ENCODE peak calls at places on chromosomes 11 and 22, in five cellular contexts. One of them, this sample, is unnamed.

GRCh38 chr11:128862913-128863660 is 4.0 kb downstream of the KCNJ1 start:
- ATAC-seq in naive thymus-derived CD4-positive, alpha-beta T cell: no peak
- ATAC-seq in left lung: no peak
- ATAC-seq in heart right ventricle: no peak
- ATAC-seq in natural killer cell treated with Interleukin-12 subunit alpha and Interleukin-12 subunit beta and Interleukin-15 and Interleukin-18, amount 100 ng/mL, for 72 hours: no peak
- ATAC-seq in this sample: peak

GRCh38 chr11:120340529-120340928 is 4.3 kb downstream of the ARHGEF12 start:
- ATAC-seq in left lung: no peak
- ATAC-seq in heart right ventricle: no peak
- ATAC-seq in natural killer cell treated with Interleukin-12 subunit alpha and Interleukin-12 subunit beta and Interleukin-15 and Interleukin-18, amount 100 ng/mL, for 72 hours: no peak
- ATAC-seq in naive thymus-derived CD4-positive, alpha-beta T cell: no peak
- ATAC-seq in this sample: no peak

GRCh38 chr11:122706261-122706660 is 50.7 kb downstream of the UBASH3B start:
- ATAC-seq in left lung: no peak
- ATAC-seq in heart right ventricle: no peak
- ATAC-seq in naive thymus-derived CD4-positive, alpha-beta T cell: no peak
- ATAC-seq in natural killer cell treated with Interleukin-12 subunit alpha and Interleukin-12 subunit beta and Interleukin-15 and Interleukin-18, amount 100 ng/mL, for 72 hours: no peak
- ATAC-seq in this sample: peak

GRCh38 chr11:122898799-122899198 is 16.2 kb downstream of the JHY start:
- ATAC-seq in heart right ventricle: no peak
- ATAC-seq in natural killer cell treated with Interleukin-12 subunit alpha and Interleukin-12 subunit beta and Interleukin-15 and Interleukin-18, amount 100 ng/mL, for 72 hours: no peak
- ATAC-seq in left lung: no peak
- ATAC-seq in naive thymus-derived CD4-positive, alpha-beta T cell: no peak
- ATAC-seq in this sample: peak

GRCh38 chr11:10255388-10256125 is 38.5 kb downstream of the SBF2 start:
- ATAC-seq in left lung: no peak
- ATAC-seq in heart right ventricle: no peak
- ATAC-seq in naive thymus-derived CD4-positive, alpha-beta T cell: no peak
- ATAC-seq in natural killer cell treated with Interleukin-12 subunit alpha and Interleukin-12 subunit beta and Interleukin-15 and Interleukin-18, amount 100 ng/mL, for 72 hours: no peak
- ATAC-seq in this sample: no peak

GRCh38 chr11:15775051-15775541 is 581.2 kb downstream of the SOX6 start:
- ATAC-seq in natural killer cell treated with Interleukin-12 subunit alpha and Interleukin-12 subunit beta and Interleukin-15 and Interleukin-18, amount 100 ng/mL, for 72 hours: no peak
- ATAC-seq in naive thymus-derived CD4-positive, alpha-beta T cell: no peak
- ATAC-seq in left lung: peak
- ATAC-seq in heart right ventricle: peak
- ATAC-seq in this sample: no peak

GRCh38 chr22:21568207-21569075 is 927 bp downstream of the UBE2L3 start:
- ATAC-seq in naive thymus-derived CD4-positive, alpha-beta T cell: peak
- ATAC-seq in natural killer cell treated with Interleukin-12 subunit alpha and Interleukin-12 subunit beta and Interleukin-15 and Interleukin-18, amount 100 ng/mL, for 72 hours: no peak
- ATAC-seq in left lung: peak
- ATAC-seq in heart right ventricle: peak
- ATAC-seq in this sample: peak

GRCh38 chr11:44585421-44585820 is 20.0 kb downstream of the CD82 start:
- ATAC-seq in natural killer cell treated with Interleukin-12 subunit alpha and Interleukin-12 subunit beta and Interleukin-15 and Interleukin-18, amount 100 ng/mL, for 72 hours: no peak
- ATAC-seq in naive thymus-derived CD4-positive, alpha-beta T cell: no peak
- ATAC-seq in left lung: no peak
- ATAC-seq in heart right ventricle: no peak
- ATAC-seq in this sample: no peak

GRCh38 chr22:48240165-48240934 is 1477.9 kb downstream of the TBC1D22A start:
- ATAC-seq in naive thymus-derived CD4-positive, alpha-beta T cell: no peak
- ATAC-seq in heart right ventricle: no peak
- ATAC-seq in left lung: no peak
- ATAC-seq in natural killer cell treated with Interleukin-12 subunit alpha and Interleukin-12 subunit beta and Interleukin-15 and Interleukin-18, amount 100 ng/mL, for 72 hours: no peak
- ATAC-seq in this sample: no peak

GRCh38 chr11:104146421-104146820 is 17.5 kb downstream of the PDGFD start:
- ATAC-seq in natural killer cell treated with Interleukin-12 subunit alpha and Interleukin-12 subunit beta and Interleukin-15 and Interleukin-18, amount 100 ng/mL, for 72 hours: no peak
- ATAC-seq in heart right ventricle: no peak
- ATAC-seq in naive thymus-derived CD4-positive, alpha-beta T cell: no peak
- ATAC-seq in left lung: no peak
- ATAC-seq in this sample: no peak

GRCh38 chr22:42283288-42284229 is 13.1 kb upstream of the TCF20 start:
- ATAC-seq in naive thymus-derived CD4-positive, alpha-beta T cell: peak
- ATAC-seq in heart right ventricle: no peak
- ATAC-seq in natural killer cell treated with Interleukin-12 subunit alpha and Interleukin-12 subunit beta and Interleukin-15 and Interleukin-18, amount 100 ng/mL, for 72 hours: peak
- ATAC-seq in left lung: peak
- ATAC-seq in this sample: no peak

GRCh38 chr11:45755281-45755859 is 49.6 kb upstream of the SLC35C1 start:
- ATAC-seq in heart right ventricle: no peak
- ATAC-seq in natural killer cell treated with Interleukin-12 subunit alpha and Interleukin-12 subunit beta and Interleukin-15 and Interleukin-18, amount 100 ng/mL, for 72 hours: no peak
- ATAC-seq in left lung: no peak
- ATAC-seq in naive thymus-derived CD4-positive, alpha-beta T cell: no peak
- ATAC-seq in this sample: no peak

GRCh38 chr11:31996159-31996881 is 94.6 kb upstream of the RCN1 start:
- ATAC-seq in naive thymus-derived CD4-positive, alpha-beta T cell: no peak
- ATAC-seq in heart right ventricle: no peak
- ATAC-seq in left lung: no peak
- ATAC-seq in natural killer cell treated with Interleukin-12 subunit alpha and Interleukin-12 subunit beta and Interleukin-15 and Interleukin-18, amount 100 ng/mL, for 72 hours: no peak
- ATAC-seq in this sample: peak

GRCh38 chr11:26963764-26964163 is 30.1 kb upstream of the FIBIN start:
- ATAC-seq in naive thymus-derived CD4-positive, alpha-beta T cell: no peak
- ATAC-seq in heart right ventricle: no peak
- ATAC-seq in left lung: no peak
- ATAC-seq in natural killer cell treated with Interleukin-12 subunit alpha and Interleukin-12 subunit beta and Interleukin-15 and Interleukin-18, amount 100 ng/mL, for 72 hours: no peak
- ATAC-seq in this sample: no peak

GRCh38 chr11:43550714-43551113 is 129.8 kb upstream of the HSD17B12 start:
- ATAC-seq in naive thymus-derived CD4-positive, alpha-beta T cell: no peak
- ATAC-seq in left lung: no peak
- ATAC-seq in heart right ventricle: no peak
- ATAC-seq in natural killer cell treated with Interleukin-12 subunit alpha and Interleukin-12 subunit beta and Interleukin-15 and Interleukin-18, amount 100 ng/mL, for 72 hours: no peak
- ATAC-seq in this sample: no peak

GRCh38 chr22:24125942-24126341 is 55.3 kb upstream of the SUSD2 start:
- ATAC-seq in naive thymus-derived CD4-positive, alpha-beta T cell: no peak
- ATAC-seq in left lung: no peak
- ATAC-seq in natural killer cell treated with Interleukin-12 subunit alpha and Interleukin-12 subunit beta and Interleukin-15 and Interleukin-18, amount 100 ng/mL, for 72 hours: no peak
- ATAC-seq in heart right ventricle: no peak
- ATAC-seq in this sample: no peak

GRCh38 chr11:64851831-64852337 is 7.4 kb upstream of the CDC42BPG start:
- ATAC-seq in left lung: no peak
- ATAC-seq in naive thymus-derived CD4-positive, alpha-beta T cell: no peak
- ATAC-seq in natural killer cell treated with Interleukin-12 subunit alpha and Interleukin-12 subunit beta and Interleukin-15 and Interleukin-18, amount 100 ng/mL, for 72 hours: no peak
- ATAC-seq in heart right ventricle: no peak
- ATAC-seq in this sample: no peak

GRCh38 chr11:114171257-114172054 is 111.9 kb downstream of the ZBTB16 start:
- ATAC-seq in natural killer cell treated with Interleukin-12 subunit alpha and Interleukin-12 subunit beta and Interleukin-15 and Interleukin-18, amount 100 ng/mL, for 72 hours: no peak
- ATAC-seq in naive thymus-derived CD4-positive, alpha-beta T cell: no peak
- ATAC-seq in left lung: peak
- ATAC-seq in heart right ventricle: peak
- ATAC-seq in this sample: no peak

GRCh38 chr11:62435741-62436485 is 17.1 kb downstream of the SCGB1A1 start:
- ATAC-seq in heart right ventricle: peak
- ATAC-seq in natural killer cell treated with Interleukin-12 subunit alpha and Interleukin-12 subunit beta and Interleukin-15 and Interleukin-18, amount 100 ng/mL, for 72 hours: no peak
- ATAC-seq in naive thymus-derived CD4-positive, alpha-beta T cell: peak
- ATAC-seq in left lung: peak
- ATAC-seq in this sample: no peak

GRCh38 chr11:113874920-113875413 is 405 bp downstream of the USP28 start:
- ATAC-seq in left lung: peak
- ATAC-seq in heart right ventricle: peak
- ATAC-seq in natural killer cell treated with Interleukin-12 subunit alpha and Interleukin-12 subunit beta and Interleukin-15 and Interleukin-18, amount 100 ng/mL, for 72 hours: peak
- ATAC-seq in naive thymus-derived CD4-positive, alpha-beta T cell: peak
- ATAC-seq in this sample: peak

GRCh38 chr22:39607093-39607492 is 36.5 kb downstream of the CACNA1I start:
- ATAC-seq in naive thymus-derived CD4-positive, alpha-beta T cell: no peak
- ATAC-seq in heart right ventricle: no peak
- ATAC-seq in left lung: no peak
- ATAC-seq in natural killer cell treated with Interleukin-12 subunit alpha and Interleukin-12 subunit beta and Interleukin-15 and Interleukin-18, amount 100 ng/mL, for 72 hours: no peak
- ATAC-seq in this sample: no peak

GRCh38 chr22:35275580-35275979 is 18.3 kb downstream of the HMGXB4 start:
- ATAC-seq in heart right ventricle: no peak
- ATAC-seq in natural killer cell treated with Interleukin-12 subunit alpha and Interleukin-12 subunit beta and Interleukin-15 and Interleukin-18, amount 100 ng/mL, for 72 hours: no peak
- ATAC-seq in left lung: no peak
- ATAC-seq in naive thymus-derived CD4-positive, alpha-beta T cell: no peak
- ATAC-seq in this sample: no peak

GRCh38 chr11:10233581-10233980 is 60.4 kb downstream of the SBF2 start:
- ATAC-seq in left lung: no peak
- ATAC-seq in heart right ventricle: no peak
- ATAC-seq in natural killer cell treated with Interleukin-12 subunit alpha and Interleukin-12 subunit beta and Interleukin-15 and Interleukin-18, amount 100 ng/mL, for 72 hours: no peak
- ATAC-seq in naive thymus-derived CD4-positive, alpha-beta T cell: no peak
- ATAC-seq in this sample: peak

GRCh38 chr11:35232961-35233360 is 94.0 kb downstream of the CD44 start:
- ATAC-seq in naive thymus-derived CD4-positive, alpha-beta T cell: no peak
- ATAC-seq in heart right ventricle: no peak
- ATAC-seq in natural killer cell treated with Interleukin-12 subunit alpha and Interleukin-12 subunit beta and Interleukin-15 and Interleukin-18, amount 100 ng/mL, for 72 hours: no peak
- ATAC-seq in left lung: no peak
- ATAC-seq in this sample: no peak

GRCh38 chr11:128840137-128840536 is 27.0 kb downstream of the KCNJ1 start:
- ATAC-seq in left lung: no peak
- ATAC-seq in naive thymus-derived CD4-positive, alpha-beta T cell: peak
- ATAC-seq in heart right ventricle: no peak
- ATAC-seq in natural killer cell treated with Interleukin-12 subunit alpha and Interleukin-12 subunit beta and Interleukin-15 and Interleukin-18, amount 100 ng/mL, for 72 hours: no peak
- ATAC-seq in this sample: no peak

GRCh38 chr11:45669146-45669545 is 3.7 kb upstream of the CHST1 start:
- ATAC-seq in naive thymus-derived CD4-positive, alpha-beta T cell: no peak
- ATAC-seq in heart right ventricle: no peak
- ATAC-seq in natural killer cell treated with Interleukin-12 subunit alpha and Interleukin-12 subunit beta and Interleukin-15 and Interleukin-18, amount 100 ng/mL, for 72 hours: no peak
- ATAC-seq in left lung: no peak
- ATAC-seq in this sample: no peak

GRCh38 chr11:61897387-61898246 is 6.3 kb upstream of the FADS3 start:
- ATAC-seq in heart right ventricle: peak
- ATAC-seq in natural killer cell treated with Interleukin-12 subunit alpha and Interleukin-12 subunit beta and Interleukin-15 and Interleukin-18, amount 100 ng/mL, for 72 hours: peak
- ATAC-seq in naive thymus-derived CD4-positive, alpha-beta T cell: peak
- ATAC-seq in left lung: peak
- ATAC-seq in this sample: peak

GRCh38 chr11:94700631-94701030 is 67.5 kb upstream of the AMOTL1 start:
- ATAC-seq in natural killer cell treated with Interleukin-12 subunit alpha and Interleukin-12 subunit beta and Interleukin-15 and Interleukin-18, amount 100 ng/mL, for 72 hours: no peak
- ATAC-seq in heart right ventricle: no peak
- ATAC-seq in naive thymus-derived CD4-positive, alpha-beta T cell: no peak
- ATAC-seq in left lung: no peak
- ATAC-seq in this sample: no peak

This sample was measured in SK-N-SH treated with all-trans-retinoic acid at 6 μM for 48 hours.